ENCODE peak calls at places on chromosomes 7 and 10, in eight cellular contexts. One of them, this sample, is unnamed.

GRCh38 chr10:6748981-6749630 is 169.0 kb upstream of the PRKCQ start:
- DNase-seq in IMR-90: peak
- DNase-seq in mammary epithelial cell: peak
- DNase-seq in HepG2: no peak
- DNase-seq in neuronal stem cell: no peak
- DNase-seq in GM23248: peak
- DNase-seq in fibroblast of lung: peak
- DNase-seq in astrocyte: peak
- DNase-seq in this sample: no peak

GRCh38 chr7:127557803-127558202 is 27.6 kb downstream of the GCC1 start:
- DNase-seq in IMR-90: no peak
- DNase-seq in mammary epithelial cell: no peak
- DNase-seq in HepG2: no peak
- DNase-seq in neuronal stem cell: no peak
- DNase-seq in GM23248: no peak
- DNase-seq in fibroblast of lung: no peak
- DNase-seq in astrocyte: no peak
- DNase-seq in this sample: no peak

GRCh38 chr10:88725798-88726197 is 19.7 kb downstream of the LIPK start:
- DNase-seq in IMR-90: no peak
- DNase-seq in mammary epithelial cell: no peak
- DNase-seq in HepG2: no peak
- DNase-seq in neuronal stem cell: no peak
- DNase-seq in GM23248: no peak
- DNase-seq in fibroblast of lung: no peak
- DNase-seq in astrocyte: no peak
- DNase-seq in this sample: no peak

GRCh38 chr10:78741541-78741940 is 327.2 kb upstream of the ZMIZ1 start:
- DNase-seq in IMR-90: peak
- DNase-seq in mammary epithelial cell: no peak
- DNase-seq in HepG2: no peak
- DNase-seq in neuronal stem cell: no peak
- DNase-seq in GM23248: no peak
- DNase-seq in fibroblast of lung: peak
- DNase-seq in astrocyte: peak
- DNase-seq in this sample: no peak

GRCh38 chr7:105015631-105015965 is 1.6 kb downstream of the KMT2E start:
- DNase-seq in IMR-90: peak
- DNase-seq in mammary epithelial cell: no peak
- DNase-seq in HepG2: no peak
- DNase-seq in neuronal stem cell: no peak
- DNase-seq in GM23248: peak
- DNase-seq in fibroblast of lung: peak
- DNase-seq in astrocyte: no peak
- DNase-seq in this sample: peak

GRCh38 chr10:31147220-31147608 is 115.5 kb upstream of the ZNF438 start:
- DNase-seq in IMR-90: peak
- DNase-seq in mammary epithelial cell: peak
- DNase-seq in HepG2: no peak
- DNase-seq in neuronal stem cell: no peak
- DNase-seq in GM23248: peak
- DNase-seq in fibroblast of lung: peak
- DNase-seq in astrocyte: peak
- DNase-seq in this sample: no peak

GRCh38 chr7:85554294-85554877 is 367.5 kb upstream of the SEMA3D start:
- DNase-seq in IMR-90: peak
- DNase-seq in mammary epithelial cell: peak
- DNase-seq in HepG2: peak
- DNase-seq in neuronal stem cell: peak
- DNase-seq in GM23248: peak
- DNase-seq in fibroblast of lung: peak
- DNase-seq in astrocyte: peak
- DNase-seq in this sample: peak

GRCh38 chr10:19231034-19231433 is 182.4 kb downstream of the MALRD1 start:
- DNase-seq in IMR-90: no peak
- DNase-seq in mammary epithelial cell: no peak
- DNase-seq in HepG2: no peak
- DNase-seq in neuronal stem cell: no peak
- DNase-seq in GM23248: no peak
- DNase-seq in fibroblast of lung: no peak
- DNase-seq in astrocyte: no peak
- DNase-seq in this sample: no peak

DNA sequence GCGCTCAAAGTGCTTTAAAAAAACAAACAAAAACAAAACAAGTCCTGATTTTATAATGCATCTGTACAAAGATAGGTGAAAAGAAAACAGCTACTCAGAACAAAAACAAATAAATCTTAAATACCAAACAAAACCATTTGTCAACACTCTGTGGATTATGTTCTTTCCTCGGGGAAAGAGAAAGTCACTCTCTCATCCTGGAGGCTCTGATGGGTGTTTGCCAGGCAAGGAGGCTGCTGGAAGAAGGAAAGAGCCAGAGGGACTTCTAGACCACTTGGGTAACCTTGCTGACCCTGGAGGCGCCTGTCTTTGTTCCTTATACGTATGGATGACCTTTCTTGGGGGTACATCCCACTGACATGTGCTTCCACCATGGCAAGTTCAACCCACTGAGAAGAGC is 92.7 kb downstream of the ZRANB1 start:
- DNase-seq in IMR-90: no peak
- DNase-seq in mammary epithelial cell: no peak
- DNase-seq in HepG2: no peak
- DNase-seq in neuronal stem cell: no peak
- DNase-seq in GM23248: peak
- DNase-seq in fibroblast of lung: no peak
- DNase-seq in astrocyte: no peak
- DNase-seq in this sample: no peak
- H3K9ac ChIP-seq in IMR-90: peak
- H3K9ac ChIP-seq in mammary epithelial cell: peak
- H3K9ac ChIP-seq in HepG2: no peak
- H3K9ac ChIP-seq in neuronal stem cell: no peak
- H3K9ac ChIP-seq in GM23248: peak
- H3K9ac ChIP-seq in fibroblast of lung: no peak
- H3K9ac ChIP-seq in astrocyte: peak
- H3K9ac ChIP-seq in this sample: no peak

GRCh38 chr7:12716722-12717121 is 29.3 kb downstream of the ARL4A start:
- DNase-seq in IMR-90: no peak
- DNase-seq in mammary epithelial cell: no peak
- DNase-seq in HepG2: no peak
- DNase-seq in neuronal stem cell: no peak
- DNase-seq in GM23248: no peak
- DNase-seq in fibroblast of lung: no peak
- DNase-seq in astrocyte: no peak
- DNase-seq in this sample: no peak
- H3K9ac ChIP-seq in IMR-90: no peak
- H3K9ac ChIP-seq in mammary epithelial cell: no peak
- H3K9ac ChIP-seq in HepG2: no peak
- H3K9ac ChIP-seq in neuronal stem cell: no peak
- H3K9ac ChIP-seq in GM23248: peak
- H3K9ac ChIP-seq in fibroblast of lung: no peak
- H3K9ac ChIP-seq in astrocyte: no peak
- H3K9ac ChIP-seq in this sample: no peak

GRCh38 chr7:116953372-116953726 is at the start of gene ST7:
- DNase-seq in IMR-90: peak
- DNase-seq in mammary epithelial cell: peak
- DNase-seq in HepG2: peak
- DNase-seq in neuronal stem cell: peak
- DNase-seq in GM23248: peak
- DNase-seq in fibroblast of lung: peak
- DNase-seq in astrocyte: peak
- DNase-seq in this sample: peak

GRCh38 chr7:116955340-116955739 is 2.0 kb downstream of the ST7 start:
- DNase-seq in IMR-90: no peak
- DNase-seq in mammary epithelial cell: no peak
- DNase-seq in HepG2: no peak
- DNase-seq in neuronal stem cell: no peak
- DNase-seq in GM23248: no peak
- DNase-seq in fibroblast of lung: no peak
- DNase-seq in astrocyte: no peak
- DNase-seq in this sample: no peak

GRCh38 chr7:116955801-116956514 is 2.7 kb downstream of the ST7 start:
- DNase-seq in IMR-90: no peak
- DNase-seq in mammary epithelial cell: no peak
- DNase-seq in HepG2: no peak
- DNase-seq in neuronal stem cell: no peak
- DNase-seq in GM23248: peak
- DNase-seq in fibroblast of lung: peak
- DNase-seq in astrocyte: peak
- DNase-seq in this sample: no peak

GRCh38 chr7:116953727-116954442 is 584 bp downstream of the ST7 start:
- DNase-seq in IMR-90: peak
- DNase-seq in mammary epithelial cell: peak
- DNase-seq in HepG2: peak
- DNase-seq in neuronal stem cell: peak
- DNase-seq in GM23248: peak
- DNase-seq in fibroblast of lung: peak
- DNase-seq in astrocyte: peak
- DNase-seq in this sample: peak

DNA sequence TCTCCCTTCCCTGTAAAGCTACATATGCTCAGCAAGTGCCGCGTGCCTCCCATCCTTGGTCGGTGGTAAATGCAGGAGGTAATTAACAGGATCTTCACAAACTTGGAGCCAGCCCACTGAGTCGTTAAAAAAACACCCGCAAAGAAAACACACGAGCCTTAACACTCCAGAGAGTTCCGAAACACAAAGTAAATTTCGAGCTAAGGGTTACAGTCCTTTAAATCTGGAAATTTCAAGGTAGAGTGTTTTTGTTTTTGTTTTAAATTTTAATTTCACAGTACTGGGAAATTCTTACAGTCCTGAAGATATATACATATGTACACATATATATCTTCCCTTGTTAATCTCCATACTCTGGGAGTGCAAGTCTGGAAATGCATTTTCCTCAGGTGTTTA is 1.1 kb downstream of the ST7 start:
- DNase-seq in IMR-90: no peak
- DNase-seq in mammary epithelial cell: no peak
- DNase-seq in HepG2: no peak
- DNase-seq in neuronal stem cell: no peak
- DNase-seq in GM23248: no peak
- DNase-seq in fibroblast of lung: no peak
- DNase-seq in astrocyte: no peak
- DNase-seq in this sample: no peak
- H3K9ac ChIP-seq in IMR-90: peak
- H3K9ac ChIP-seq in mammary epithelial cell: peak
- H3K9ac ChIP-seq in HepG2: peak
- H3K9ac ChIP-seq in neuronal stem cell: no peak
- H3K9ac ChIP-seq in GM23248: peak
- H3K9ac ChIP-seq in fibroblast of lung: peak
- H3K9ac ChIP-seq in astrocyte: peak
- H3K9ac ChIP-seq in this sample: peak

GRCh38 chr10:33291053-33291592 is 43.3 kb downstream of the NRP1 start:
- DNase-seq in IMR-90: peak
- DNase-seq in mammary epithelial cell: peak
- DNase-seq in HepG2: peak
- DNase-seq in neuronal stem cell: no peak
- DNase-seq in GM23248: peak
- DNase-seq in fibroblast of lung: peak
- DNase-seq in astrocyte: peak
- DNase-seq in this sample: no peak
- H3K9ac ChIP-seq in IMR-90: no peak
- H3K9ac ChIP-seq in mammary epithelial cell: peak
- H3K9ac ChIP-seq in HepG2: no peak
- H3K9ac ChIP-seq in neuronal stem cell: no peak
- H3K9ac ChIP-seq in GM23248: peak
- H3K9ac ChIP-seq in fibroblast of lung: no peak
- H3K9ac ChIP-seq in astrocyte: peak
- H3K9ac ChIP-seq in this sample: no peak

This sample was measured in colonic mucosa.